ENCODE peak calls at places on chromosome 11, in ten cellular contexts. Q is A549; I is GM23248; P is stomach; B is CD8-positive, alpha-beta memory T cell; M is GM12865; S is HFF-Myc; J is AG10803; L is ovary; G is brain microvascular endothelial cell. N is an unnamed sample.

GRCh38 chr11:100663583-100663982 is 23.5 kb upstream of the ARHGAP42 start:
- DNase-seq in I (no peak), L (no peak), P (no peak), G (no peak), M (no peak), B (no peak), Q (no peak), S (no peak), J (no peak), N (no peak)

GRCh38 chr11:765025-765801 is 12.1 kb downstream of the GATD1 start:
- DNase-seq in S (no peak), P (peak; percentile 63), L (no peak), Q (peak; percentile 60), I (peak; percentile 66), M (peak; percentile 79), J (peak; percentile 58), G (peak; percentile 36), B (peak; percentile 75), N (peak; percentile 50)

GRCh38 chr11:86919557-86920210 is 35.5 kb downstream of the FZD4 start:
- DNase-seq in I (peak; percentile 83), J (peak; percentile 81), G (peak; percentile 78), L (no peak), P (no peak), Q (peak; percentile 57), S (peak; percentile 69), B (no peak), M (peak; percentile 45), N (peak; percentile 45)

GRCh38 chr11:117610045-117610444 is 187.0 kb downstream of the DSCAML1 start:
- DNase-seq in S (no peak), J (no peak), I (no peak), G (peak; percentile 70), M (peak; percentile 74), Q (peak; percentile 27), L (no peak), B (no peak), P (no peak), N (no peak)

GRCh38 chr11:44241851-44242250 is 68.1 kb downstream of the ALX4 start:
- DNase-seq in Q (no peak), M (no peak), S (no peak), B (no peak), P (no peak), L (no peak), G (no peak), I (no peak), J (no peak), N (no peak)

GRCh38 chr11:132056689-132057088 is 686.3 kb downstream of the NTM start:
- DNase-seq in B (no peak), G (peak; percentile 86), Q (no peak), S (peak; percentile 40), I (peak; percentile 47), L (no peak), J (peak; percentile 82), M (no peak), P (no peak), N (no peak)

GRCh38 chr11:90332415-90332814 is 109.6 kb upstream of the CHORDC1 start:
- DNase-seq in L (no peak), P (no peak), B (no peak), I (peak; percentile 6), J (no peak), G (peak; percentile 3), S (no peak), M (no peak), Q (no peak), N (no peak)

GRCh38 chr11:22859756-22860155 is 518 bp downstream of the CCDC179 start:
- DNase-seq in I (no peak), B (no peak), G (no peak), L (no peak), P (no peak), S (no peak), Q (no peak), M (no peak), J (no peak), N (no peak)

GRCh38 chr11:112477152-112477928 is 216.7 kb upstream of the PLET1 start:
- DNase-seq in Q (no peak), B (no peak), J (no peak), I (no peak), P (no peak), L (no peak), S (no peak), M (no peak), G (no peak), N (no peak)

GRCh38 chr11:134880788-134881187 is 468.7 kb upstream of the B3GAT1 start:
- DNase-seq in I (no peak), J (no peak), Q (no peak), P (no peak), G (no peak), L (no peak), B (no peak), S (no peak), M (no peak), N (no peak)

GRCh38 chr11:80346660-80347059 is 905.8 kb upstream of the TENM4 start:
- DNase-seq in P (no peak), B (no peak), G (no peak), L (no peak), M (no peak), S (no peak), Q (no peak), I (no peak), J (no peak), N (no peak)

GRCh38 chr11:33262016-33262638 is 4.9 kb downstream of the HIPK3 start:
- DNase-seq in Q (no peak), J (peak; percentile 41), G (no peak), S (no peak), P (no peak), L (no peak), M (peak; percentile 12), I (peak; percentile 60), B (no peak), N (no peak)

GRCh38 chr11:76747428-76747979 is 35.7 kb upstream of the TSKU start:
- DNase-seq in J (no peak), Q (no peak), P (no peak), B (no peak), M (no peak), G (no peak), L (no peak), S (no peak), I (no peak), N (no peak)

GRCh38 chr11:31802990-31803812 is 7.9 kb downstream of the PAX6 start:
- DNase-seq in Q (no peak), P (no peak), B (no peak), L (no peak), S (no peak), I (no peak), J (no peak), M (peak; percentile 32), G (no peak), N (peak; percentile 29)

GRCh38 chr11:71324788-71325417 is 72.5 kb upstream of the SHANK2 start:
- DNase-seq in P (no peak), Q (no peak), L (no peak), B (no peak), S (no peak), J (no peak), G (no peak), M (no peak), I (no peak), N (no peak)

GRCh38 chr11:120011836-120012235 is 126.1 kb downstream of the TRIM29 start:
- DNase-seq in Q (no peak), I (no peak), J (no peak), G (no peak), B (no peak), L (no peak), S (no peak), M (no peak), P (no peak), N (no peak)

GRCh38 chr11:75779960-75780359 is 11.4 kb downstream of the DGAT2 start:
- DNase-seq in M (no peak), G (no peak), I (no peak), J (no peak), S (no peak), L (no peak), P (no peak), B (no peak), Q (no peak), N (no peak)

GRCh38 chr11:101369835-101370234 is 214.0 kb downstream of the TRPC6 start:
- DNase-seq in M (no peak), L (no peak), I (no peak), J (no peak), S (no peak), G (no peak), P (no peak), B (no peak), Q (no peak), N (no peak)

GRCh38 chr11:59544869-59545178 is 33.5 kb downstream of the OR4D9 start:
- DNase-seq in G (no peak), L (no peak), I (no peak), B (no peak), J (no peak), Q (no peak), M (no peak), S (no peak), P (no peak), N (no peak)

GRCh38 chr11:83220279-83220678 is 26.8 kb downstream of the ANKRD42 start:
- DNase-seq in M (no peak), G (no peak), I (no peak), Q (no peak), B (no peak), S (no peak), L (no peak), P (no peak), J (no peak), N (no peak)

GRCh38 chr11:89503422-89503821 is 12.2 kb upstream of the NOX4 start:
- DNase-seq in P (no peak), L (no peak), I (no peak), G (no peak), J (no peak), S (no peak), M (no peak), B (no peak), Q (no peak), N (no peak)

GRCh38 chr11:27717377-27717776 is 17.1 kb upstream of the BDNF start:
- DNase-seq in I (peak; percentile 51), G (no peak), L (no peak), M (no peak), J (no peak), P (no peak), B (no peak), S (no peak), Q (peak; percentile 58), N (no peak)
- H3K4me3 ChIP-seq in I (peak overlapping the region; percentile 85), G (no peak overlapping the region), L (no peak overlapping the region), M (no peak overlapping the region), J (peak overlapping the region; percentile 85), P (no peak overlapping the region), B (no peak overlapping the region), S (no peak overlapping the region), Q (peak overlapping the region; percentile 88), N (no peak overlapping the region)

GRCh38 chr11:88335284-88335683 is 2.3 kb downstream of the CTSC start:
- DNase-seq in I (no peak), M (no peak), G (no peak), Q (no peak), P (no peak), S (no peak), L (no peak), J (no peak), B (no peak), N (no peak)
- H3K4me3 ChIP-seq in I (no peak overlapping the region), M (peak overlapping the region; percentile 76), G (peak overlapping the region; percentile 4), Q (no peak overlapping the region), P (peak overlapping the region; percentile 65), S (peak overlapping the region; percentile 76), L (no peak overlapping the region), J (peak overlapping the region; percentile 21), B (peak overlapping the region; percentile 97), N (no peak overlapping the region)

GRCh38 chr11:69770525-69770924 is 4.6 kb downstream of the FGF4 start:
- DNase-seq in I (no peak), S (no peak), P (no peak), M (no peak), Q (no peak), B (no peak), L (no peak), J (no peak), G (no peak), N (no peak)
- H3K4me3 ChIP-seq in I (no peak overlapping the region), S (no peak overlapping the region), P (no peak overlapping the region), M (no peak overlapping the region), Q (no peak overlapping the region), B (no peak overlapping the region), L (no peak overlapping the region), J (no peak overlapping the region), G (no peak overlapping the region), N (no peak overlapping the region)

GRCh38 chr11:66136752-66137123 is 66.7 kb downstream of the PACS1 start:
- DNase-seq in P (no peak), M (peak; percentile 81), B (no peak), Q (peak; percentile 58), G (peak; percentile 78), J (peak; percentile 34), S (no peak), I (peak; percentile 55), L (no peak), N (no peak)
- H3K4me3 ChIP-seq in P (no peak overlapping the region), M (peak overlapping the region; percentile 59), B (no peak overlapping the region), Q (peak overlapping the region; percentile 10), G (no peak overlapping the region), J (no peak overlapping the region), S (no peak overlapping the region), I (no peak overlapping the region), L (no peak overlapping the region), N (no peak overlapping the region)

N was measured in Jurkat, Clone E6-1.